ENCODE peak calls at places on chromosomes 11 and 22, in four cellular contexts. One of them, this sample, is unnamed.

GRCh38 chr22:18103527-18104269 is 6.9 kb upstream of the TUBA8 start:
- DNase-seq in heart left ventricle: no peak
- DNase-seq in uterus: no peak
- DNase-seq in left ventricle myocardium superior: peak
- DNase-seq in this sample: no peak

GRCh38 chr22:22590136-22590891 is 31.2 kb upstream of the PRAME start:
- DNase-seq in heart left ventricle: no peak
- DNase-seq in uterus: no peak
- DNase-seq in left ventricle myocardium superior: no peak
- DNase-seq in this sample: no peak

GRCh38 chr11:118343248-118343647 is 743 bp upstream of the CD3D start:
- DNase-seq in heart left ventricle: no peak
- DNase-seq in uterus: no peak
- DNase-seq in left ventricle myocardium superior: no peak
- DNase-seq in this sample: no peak

GRCh38 chr11:35056391-35057093 is 82.4 kb upstream of the CD44 start:
- DNase-seq in heart left ventricle: no peak
- DNase-seq in uterus: no peak
- DNase-seq in left ventricle myocardium superior: no peak
- DNase-seq in this sample: no peak

GRCh38 chr22:24107668-24108067 is 73.6 kb upstream of the SUSD2 start:
- DNase-seq in heart left ventricle: peak
- DNase-seq in uterus: peak
- DNase-seq in left ventricle myocardium superior: peak
- DNase-seq in this sample: peak

GRCh38 chr11:105244157-105244820 is 104.7 kb upstream of the CARD18 start:
- DNase-seq in heart left ventricle: peak
- DNase-seq in uterus: no peak
- DNase-seq in left ventricle myocardium superior: no peak
- DNase-seq in this sample: no peak

GRCh38 chr11:108733479-108734116 is 68.7 kb downstream of the DDX10 start:
- DNase-seq in heart left ventricle: no peak
- DNase-seq in uterus: no peak
- DNase-seq in left ventricle myocardium superior: no peak
- DNase-seq in this sample: no peak

GRCh38 chr11:77179681-77180080 is 51.6 kb downstream of the MYO7A start:
- DNase-seq in heart left ventricle: no peak
- DNase-seq in uterus: no peak
- DNase-seq in left ventricle myocardium superior: peak
- DNase-seq in this sample: peak

GRCh38 chr11:4044971-4045646 is 49.5 kb upstream of the RRM1 start:
- DNase-seq in heart left ventricle: no peak
- DNase-seq in uterus: no peak
- DNase-seq in left ventricle myocardium superior: no peak
- DNase-seq in this sample: no peak

GRCh38 chr11:128022007-128022368 is 565.4 kb downstream of the ETS1 start:
- DNase-seq in heart left ventricle: no peak
- DNase-seq in uterus: no peak
- DNase-seq in left ventricle myocardium superior: no peak
- DNase-seq in this sample: no peak

GRCh38 chr11:109946322-109946846 is 146.8 kb upstream of the ZC3H12C start:
- DNase-seq in heart left ventricle: peak
- DNase-seq in uterus: peak
- DNase-seq in left ventricle myocardium superior: peak
- DNase-seq in this sample: peak

GRCh38 chr22:42769574-42770447 is 49.1 kb upstream of the A4GALT start:
- DNase-seq in heart left ventricle: peak
- DNase-seq in uterus: peak
- DNase-seq in left ventricle myocardium superior: peak
- DNase-seq in this sample: no peak

GRCh38 chr11:64364911-64365310 is 5.9 kb downstream of the RPS6KA4 start:
- DNase-seq in heart left ventricle: no peak
- DNase-seq in uterus: no peak
- DNase-seq in left ventricle myocardium superior: no peak
- DNase-seq in this sample: no peak